ENCODE peak calls at places on chromosome 9, in four cellular contexts. One of them, this sample, is unnamed.
A peak's percentile ranks its signal among the peaks of the same experiment; 100 is the strongest.

GRCh38 chr9:1231998-1232919 is 182.1 kb downstream of the DMRT2 start:
- DNase-seq in NCI-H460: peak; percentile 8
- DNase-seq in NCI-H510A treated with DMSO at 0.1 percent for 48 hours: no peak
- DNase-seq in anterior cingulate cortex: no peak
- DNase-seq in this sample: no peak

GRCh38 chr9:92664394-92665152 is 5.4 kb downstream of the IPPK start:
- DNase-seq in NCI-H510A treated with DMSO at 0.1 percent for 48 hours: no peak
- DNase-seq in NCI-H460: no peak
- DNase-seq in anterior cingulate cortex: no peak
- DNase-seq in this sample: no peak

GRCh38 chr9:114278881-114279570 is 43.9 kb upstream of the ORM1 start:
- DNase-seq in NCI-H510A treated with DMSO at 0.1 percent for 48 hours: no peak
- DNase-seq in NCI-H460: peak; percentile 71
- DNase-seq in anterior cingulate cortex: no peak
- DNase-seq in this sample: no peak

GRCh38 chr9:84301851-84302250 is 38.7 kb downstream of the SLC28A3 start:
- DNase-seq in NCI-H460: no peak
- DNase-seq in anterior cingulate cortex: no peak
- DNase-seq in NCI-H510A treated with DMSO at 0.1 percent for 48 hours: no peak
- DNase-seq in this sample: no peak

GRCh38 chr9:109107402-109108240 is 12.1 kb downstream of the TMEM245 start:
- DNase-seq in NCI-H510A treated with DMSO at 0.1 percent for 48 hours: no peak
- DNase-seq in NCI-H460: no peak
- DNase-seq in anterior cingulate cortex: no peak
- DNase-seq in this sample: no peak

GRCh38 chr9:133058550-133059320 is 3.0 kb upstream of the CEL start:
- DNase-seq in anterior cingulate cortex: no peak
- DNase-seq in NCI-H510A treated with DMSO at 0.1 percent for 48 hours: no peak
- DNase-seq in NCI-H460: no peak
- DNase-seq in this sample: no peak

GRCh38 chr9:124423155-124423554 is 7.9 kb upstream of the PSMB7 start:
- DNase-seq in anterior cingulate cortex: no peak
- DNase-seq in NCI-H460: no peak
- DNase-seq in NCI-H510A treated with DMSO at 0.1 percent for 48 hours: no peak
- DNase-seq in this sample: no peak

GRCh38 chr9:29798599-29798998 is 2225.3 kb upstream of the C9orf72 start:
- DNase-seq in anterior cingulate cortex: no peak
- DNase-seq in NCI-H510A treated with DMSO at 0.1 percent for 48 hours: no peak
- DNase-seq in NCI-H460: no peak
- DNase-seq in this sample: no peak

GRCh38 chr9:123069010-123069481 is 35.6 kb downstream of the GPR21 start:
- DNase-seq in anterior cingulate cortex: no peak
- DNase-seq in NCI-H460: no peak
- DNase-seq in NCI-H510A treated with DMSO at 0.1 percent for 48 hours: no peak
- DNase-seq in this sample: no peak

GRCh38 chr9:99147177-99147576 is 42.3 kb downstream of the TGFBR1 start:
- DNase-seq in anterior cingulate cortex: no peak
- DNase-seq in NCI-H460: no peak
- DNase-seq in NCI-H510A treated with DMSO at 0.1 percent for 48 hours: no peak
- DNase-seq in this sample: no peak

GRCh38 chr9:78115073-78115472 is 83.5 kb upstream of the GNAQ start:
- DNase-seq in NCI-H460: peak; percentile 26
- DNase-seq in NCI-H510A treated with DMSO at 0.1 percent for 48 hours: no peak
- DNase-seq in anterior cingulate cortex: no peak
- DNase-seq in this sample: no peak

GRCh38 chr9:133041958-133042357 is 11.2 kb downstream of the GTF3C5 start:
- DNase-seq in anterior cingulate cortex: no peak
- DNase-seq in NCI-H510A treated with DMSO at 0.1 percent for 48 hours: no peak
- DNase-seq in NCI-H460: no peak
- DNase-seq in this sample: no peak

This sample was measured in dorsolateral prefrontal cortex.